ENCODE peak calls at places on chromosomes 3 and 15, in six cellular contexts. U is neuronal stem cell, S is right atrium auricular region, E is colonic mucosa, V is uterus, X is tibial artery. N is an unnamed sample. For H3K4me1, the result is how much of the 10 kb centered on the place peaks cover.

GRCh38 chr3:183085634-183086390 is 13.5 kb downstream of the MCCC1 start:
- DNase-seq in U (peak), S (no peak), X (no peak), V (no peak), E (peak), N (no peak)

GRCh38 chr3:134803652-134804051 is 8.6 kb downstream of the EPHB1 start:
- DNase-seq in U (no peak), S (no peak), X (no peak), E (peak), V (no peak), N (no peak)

GRCh38 chr3:129611812-129612349 is 5.4 kb upstream of the PLXND1 start:
- DNase-seq in X (no peak), U (no peak), V (no peak), S (no peak), E (no peak), N (no peak)

GRCh38 chr3:69161587-69162196 is 39.3 kb upstream of the LMOD3 start:
- DNase-seq in V (peak), E (peak), S (no peak), U (peak), X (no peak), N (peak)

GRCh38 chr15:58472821-58473581 is 41.2 kb downstream of the LIPC start:
- DNase-seq in E (no peak), X (peak), V (no peak), S (no peak), U (no peak), N (no peak)

GRCh38 chr3:297585-297984 is 101.0 kb downstream of the CHL1 start:
- DNase-seq in V (no peak), X (no peak), U (no peak), S (no peak), E (no peak), N (no peak)

GRCh38 chr3:94121161-94121560 is 58.3 kb downstream of the NSUN3 start:
- DNase-seq in V (no peak), U (no peak), E (no peak), X (no peak), S (no peak), N (no peak)

GRCh38 chr3:156620260-156620659 is 54.1 kb upstream of the TIPARP start:
- DNase-seq in E (no peak), U (no peak), X (no peak), V (no peak), S (no peak), N (no peak)

GRCh38 chr3:105033081-105033480 is 333.6 kb upstream of the ALCAM start:
- DNase-seq in E (no peak), V (no peak), X (no peak), S (no peak), U (no peak), N (no peak)

GRCh38 chr15:39629906-39630305 is 49.0 kb downstream of the THBS1 start:
- DNase-seq in X (no peak), E (no peak), S (no peak), U (no peak), V (no peak), N (no peak)

GRCh38 chr15:91075761-91076160 is 24.3 kb upstream of the SV2B start:
- DNase-seq in S (no peak), X (no peak), U (no peak), V (no peak), E (no peak), N (no peak)

GRCh38 chr3:16993227-16993626 is 108.5 kb downstream of the PLCL2 start:
- DNase-seq in V (no peak), X (no peak), E (no peak), U (no peak), S (no peak), N (no peak)

GRCh38 chr3:127325630-127325961 is 37.8 kb upstream of the PRR20G start:
- DNase-seq in U (no peak), V (no peak), S (peak), X (no peak), E (no peak), N (no peak)

GRCh38 chr15:74957301-74958035 is 896 bp upstream of the RPP25 start:
- DNase-seq in V (no peak), S (peak), U (no peak), E (peak), X (peak), N (no peak)

GRCh38 chr3:159969-160368 is 36.6 kb upstream of the CHL1 start:
- DNase-seq in E (no peak), V (no peak), S (no peak), U (no peak), X (no peak), N (no peak)

GRCh38 chr3:184234224-184234623 is 4.8 kb downstream of the VWA5B2 start:
- DNase-seq in X (no peak), S (no peak), E (no peak), V (peak), U (no peak), N (no peak)

GRCh38 chr15:63608989-63609388 is 11.8 kb downstream of the FBXL22 start:
- DNase-seq in X (no peak), U (no peak), V (no peak), E (no peak), S (no peak), N (no peak)

GRCh38 chr3:48783304-48783703 is 64.4 kb downstream of the PRKAR2A start:
- DNase-seq in E (no peak), S (no peak), X (no peak), V (no peak), U (no peak), N (no peak)

GRCh38 chr15:72999586-72999985 is 52.7 kb upstream of the NEO1 start:
- DNase-seq in E (no peak), X (no peak), U (no peak), V (no peak), S (no peak), N (no peak)

GRCh38 chr15:95604634-95605036 is 725.9 kb upstream of the NR2F2 start:
- DNase-seq in U (no peak), S (no peak), X (no peak), E (peak), V (peak), N (no peak)

GRCh38 chr3:145807990-145808389 is 353.0 kb downstream of the PLOD2 start:
- DNase-seq in X (no peak), U (no peak), V (no peak), S (no peak), E (no peak), N (no peak)

GRCh38 chr3:72657666-72658065 is 190.6 kb downstream of the SHQ1 start:
- DNase-seq in E (peak), S (no peak), X (no peak), V (no peak), U (no peak), N (no peak)

GRCh38 chr3:46236294-46237054 is 5.8 kb upstream of the CCR3 start:
- DNase-seq in S (no peak), X (no peak), U (no peak), E (no peak), V (no peak), N (no peak)

GRCh38 chr3:46858996-46859710 is 4.1 kb downstream of the MYL3 start:
- DNase-seq in V (peak), S (no peak), E (no peak), U (no peak), X (peak), N (no peak)

GRCh38 chr3:115783938-115784738 is 160.8 kb downstream of the GAP43 start:
- DNase-seq in V (peak), U (peak), E (peak), X (peak), S (peak), N (peak)

GRCh38 chr3:195884691-195885035 is 23.7 kb downstream of the TNK2 start:
- DNase-seq in U (no peak), S (no peak), X (no peak), E (no peak), V (no peak), N (no peak)

GRCh38 chr3:42491876-42492507 is 10.5 kb upstream of the VIPR1 start:
- DNase-seq in S (peak), E (peak), V (no peak), U (no peak), X (peak), N (peak)

GRCh38 chr3:115708540-115708939 is 85.2 kb downstream of the GAP43 start:
- DNase-seq in U (no peak), S (no peak), X (no peak), E (no peak), V (no peak), N (no peak)

GRCh38 chr15:96350884-96351639 is 20.6 kb downstream of the NR2F2 start:
- DNase-seq in X (no peak), V (no peak), S (no peak), E (no peak), U (no peak), N (no peak)

GRCh38 chr3:55505776-55506175 is 18.7 kb upstream of the WNT5A start:
- DNase-seq in S (no peak), V (no peak), X (no peak), U (no peak), E (no peak), N (no peak)

GRCh38 chr15:40069178-40070165 is 30.5 kb upstream of the SRP14 start:
- DNase-seq in V (peak), U (no peak), S (peak), X (peak), E (peak), N (peak)

GRCh38 chr3:118557513-118557912 is 477.1 kb downstream of the IGSF11 start:
- DNase-seq in V (no peak), X (no peak), E (no peak), U (no peak), S (no peak), N (no peak)

GRCh38 chr3:32842531-32842931 is 24.7 kb downstream of the TRIM71 start:
- DNase-seq in S (no peak), E (peak), X (no peak), U (no peak), V (no peak), N (no peak)
- H3K4me1 ChIP-seq in S (under half), E (under half), X (under half), U (half or more), V (under half), N (under half)

GRCh38 chr3:194135516-194135805 is 487 bp upstream of the HES1 start:
- DNase-seq in E (no peak), V (no peak), S (no peak), X (no peak), U (no peak), N (no peak)

GRCh38 chr3:194132465-194133358 is 3.2 kb upstream of the HES1 start:
- DNase-seq in X (no peak), E (no peak), S (no peak), U (no peak), V (no peak), N (no peak)

GRCh38 chr3:194134231-194134756 is 1.7 kb upstream of the HES1 start:
- DNase-seq in U (peak), S (peak), X (peak), E (no peak), V (no peak), N (peak)

GRCh38 chr3:194134757-194135515 is 1.0 kb upstream of the HES1 start:
- DNase-seq in X (peak), S (peak), U (peak), E (peak), V (peak), N (peak)

GRCh38 chr3:194133661-194134230 is 2.2 kb upstream of the HES1 start:
- DNase-seq in S (peak), V (peak), U (peak), E (peak), X (peak), N (peak)
- H3K27ac ChIP-seq in S (peak), V (peak), U (no peak), E (peak), X (peak), N (peak)

DNA sequence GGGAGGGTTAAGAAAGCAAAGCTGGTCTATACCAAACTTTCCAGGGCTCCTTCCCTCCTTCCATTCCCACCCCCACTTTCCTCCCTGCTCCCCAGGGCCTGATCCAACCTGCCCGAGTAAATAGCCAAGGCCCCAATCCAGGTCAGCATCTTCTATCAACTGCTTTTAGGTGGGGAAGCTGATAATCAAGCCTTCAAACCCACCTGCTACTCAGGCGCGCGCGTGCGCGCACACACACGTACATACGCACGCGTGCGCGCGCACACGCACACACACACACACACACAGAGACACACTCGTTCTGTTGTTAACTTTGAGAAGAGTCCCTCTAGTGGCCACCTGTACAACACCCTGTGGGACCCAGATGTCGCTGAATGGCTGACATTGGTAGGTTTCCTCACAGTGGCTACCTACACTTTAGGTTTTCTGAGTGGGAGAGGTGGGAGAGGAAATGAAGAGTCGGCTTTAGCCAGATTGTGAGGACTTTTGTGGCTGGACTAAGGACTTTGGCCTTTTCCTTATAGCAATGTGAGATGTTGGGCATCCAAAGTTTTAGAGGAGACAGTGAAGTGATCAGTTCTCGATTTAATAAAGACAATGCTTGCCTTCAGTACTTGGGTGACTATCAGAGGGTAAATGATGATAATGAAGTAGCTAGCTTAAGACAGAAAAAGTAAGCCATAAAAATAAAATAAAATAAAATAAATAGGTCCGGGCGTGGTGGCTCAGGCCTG is 179.9 kb upstream of the C2CD4B start:
- DNase-seq in X (no peak), S (no peak), V (no peak), U (peak), E (peak), N (peak)
- H3K4me3 ChIP-seq in X (no peak), S (no peak), V (no peak), U (no peak), E (peak), N (no peak)

GRCh38 chr3:117404153-117404552 is 694.6 kb downstream of the TUSC7 start:
- DNase-seq in V (no peak), U (no peak), S (no peak), X (no peak), E (no peak), N (no peak)
- H3K4me1 ChIP-seq in V (under half), U (under half), S (under half), X (under half), E (under half), N (under half)

DNA sequence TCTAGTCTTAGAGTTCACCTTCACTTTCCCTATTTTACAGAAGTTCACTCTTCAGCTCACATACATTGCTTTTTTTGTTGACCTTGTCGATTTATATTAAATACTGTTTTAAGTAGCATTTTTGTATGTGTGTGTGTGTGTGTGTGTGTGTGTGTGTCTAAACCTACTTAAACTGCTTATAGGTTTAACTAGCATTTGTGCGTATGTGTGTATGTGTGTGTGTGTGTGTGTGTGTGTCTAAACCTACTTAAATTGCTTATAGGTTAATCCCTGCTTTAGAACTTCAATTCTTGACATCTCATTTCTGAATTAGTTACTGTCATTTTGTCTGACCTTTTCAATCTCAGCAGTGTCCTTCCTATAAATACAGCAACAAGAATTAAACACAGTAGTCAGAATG is 254.8 kb upstream of the EPHA3 start:
- DNase-seq in X (no peak), V (no peak), U (no peak), E (no peak), S (no peak), N (no peak)
- H3K27ac ChIP-seq in X (no peak), V (no peak), U (no peak), E (no peak), S (no peak), N (no peak)

N was measured in ascending aorta.